ENCODE peak calls at places on chromosomes 1 and 21, in nine cellular contexts. A is kidney epithelial cell; E is CD4-positive, CD25-positive, alpha-beta regulatory T cell; Z is H54; K is NCI-H1092; L is B cell; H is AG09309; Y is T-helper 2 cell; C is chondrocyte. Q is an unnamed sample.

GRCh38 chr1:11929849-11930248 is 3.6 kb upstream of the KIAA2013 start:
- DNase-seq in A (no peak), E (no peak), Z (peak), K (peak), L (no peak), H (no peak), Y (no peak), C (no peak), Q (peak)

GRCh38 chr1:151352001-151352718 is 5.1 kb upstream of the RFX5 start:
- DNase-seq in A (no peak), E (no peak), Z (no peak), K (no peak), L (no peak), H (no peak), Y (no peak), C (peak), Q (no peak)

GRCh38 chr1:176957603-176958002 is 206.9 kb downstream of the ASTN1 start:
- DNase-seq in A (no peak), E (no peak), Z (no peak), K (no peak), L (no peak), H (no peak), Y (no peak), C (no peak), Q (no peak)

GRCh38 chr1:26597629-26598039 is 68.1 kb downstream of the RPS6KA1 start:
- DNase-seq in A (no peak), E (peak), Z (no peak), K (peak), L (no peak), H (no peak), Y (no peak), C (no peak), Q (no peak)

GRCh38 chr1:170618418-170618817 is 45.5 kb upstream of the PRRX1 start:
- DNase-seq in A (no peak), E (no peak), Z (no peak), K (no peak), L (no peak), H (no peak), Y (no peak), C (no peak), Q (no peak)

GRCh38 chr1:107514841-107515240 is 374.0 kb downstream of the NTNG1 start:
- DNase-seq in A (no peak), E (no peak), Z (no peak), K (no peak), L (no peak), H (no peak), Y (no peak), C (no peak), Q (no peak)

GRCh38 chr1:156618853-156619581 is at the start of gene HAPLN2:
- DNase-seq in A (no peak), E (no peak), Z (no peak), K (no peak), L (no peak), H (no peak), Y (no peak), C (no peak), Q (no peak)

GRCh38 chr1:21758614-21759013 is 24.3 kb downstream of the USP48 start:
- DNase-seq in A (no peak), E (no peak), Z (no peak), K (no peak), L (no peak), H (no peak), Y (no peak), C (no peak), Q (no peak)

GRCh38 chr21:17348357-17348756 is 164.5 kb upstream of the CXADR start:
- DNase-seq in A (no peak), E (no peak), Z (no peak), K (no peak), L (no peak), H (no peak), Y (no peak), C (no peak), Q (no peak)

GRCh38 chr1:93779540-93780121 is 98.0 kb upstream of the BCAR3 start:
- DNase-seq in A (peak), E (no peak), Z (peak), K (no peak), L (no peak), H (peak), Y (no peak), C (no peak), Q (no peak)

GRCh38 chr1:113153116-113153803 is 80.3 kb downstream of the LRIG2 start:
- DNase-seq in A (no peak), E (no peak), Z (no peak), K (no peak), L (no peak), H (no peak), Y (no peak), C (no peak), Q (peak)

GRCh38 chr21:34802180-34802899 is 133.5 kb downstream of the CLIC6 start:
- DNase-seq in A (no peak), E (no peak), Z (no peak), K (no peak), L (no peak), H (no peak), Y (no peak), C (no peak), Q (no peak)

GRCh38 chr1:65992160-65993046 is 199.7 kb downstream of the PDE4B start:
- DNase-seq in A (no peak), E (no peak), Z (no peak), K (no peak), L (no peak), H (no peak), Y (no peak), C (no peak), Q (no peak)

GRCh38 chr1:205346956-205347574 is 9.7 kb downstream of the KLHDC8A start:
- DNase-seq in A (peak), E (no peak), Z (no peak), K (no peak), L (no peak), H (no peak), Y (no peak), C (no peak), Q (no peak)

GRCh38 chr1:44305962-44306422 is 49.1 kb downstream of the ERI3 start:
- DNase-seq in A (no peak), E (no peak), Z (no peak), K (no peak), L (no peak), H (no peak), Y (no peak), C (no peak), Q (no peak)

GRCh38 chr21:20661745-20662470 is 336.3 kb upstream of the NCAM2 start:
- DNase-seq in A (no peak), E (no peak), Z (no peak), K (no peak), L (no peak), H (no peak), Y (no peak), C (no peak), Q (no peak)

GRCh38 chr1:19892628-19893168 is 10.5 kb downstream of the OTUD3 start:
- DNase-seq in A (no peak), E (no peak), Z (no peak), K (no peak), L (no peak), H (no peak), Y (no peak), C (no peak), Q (no peak)

GRCh38 chr1:64082459-64082858 is 121.0 kb upstream of the UBE2U start:
- DNase-seq in A (no peak), E (no peak), Z (peak), K (no peak), L (no peak), H (no peak), Y (no peak), C (no peak), Q (no peak)

GRCh38 chr1:175201061-175201508 is 8.5 kb upstream of the KIAA0040 start:
- DNase-seq in A (no peak), E (no peak), Z (no peak), K (no peak), L (peak), H (no peak), Y (no peak), C (no peak), Q (no peak)

GRCh38 chr1:186482661-186483255 is 21.8 kb upstream of the PDC start:
- DNase-seq in A (no peak), E (peak), Z (peak), K (peak), L (peak), H (no peak), Y (no peak), C (no peak), Q (peak)

GRCh38 chr21:45466330-45467220 is 61.6 kb downstream of the COL18A1 start:
- DNase-seq in A (no peak), E (no peak), Z (no peak), K (no peak), L (no peak), H (no peak), Y (no peak), C (peak), Q (no peak)

GRCh38 chr1:17587693-17588047 is 48.2 kb downstream of the ARHGEF10L start:
- DNase-seq in A (no peak), E (no peak), Z (peak), K (no peak), L (no peak), H (peak), Y (no peak), C (no peak), Q (no peak)

GRCh38 chr1:15848929-15849774 is 1.6 kb downstream of the SPEN start:
- DNase-seq in A (no peak), E (peak), Z (no peak), K (peak), L (peak), H (no peak), Y (peak), C (no peak), Q (peak)

GRCh38 chr1:179021873-179022272 is 3.8 kb upstream of the FAM20B start:
- DNase-seq in A (no peak), E (no peak), Z (no peak), K (peak), L (no peak), H (no peak), Y (no peak), C (no peak), Q (no peak)

GRCh38 chr1:177181631-177182291 is 11.0 kb downstream of the BRINP2 start:
- DNase-seq in A (no peak), E (no peak), Z (no peak), K (peak), L (no peak), H (no peak), Y (no peak), C (no peak), Q (peak)